ENCODE peak calls at places on chromosomes 12 and 14, in ten cellular contexts. T, C, P, D, Q, Z, B, H, E and I are unnamed samples.

GRCh38 chr14:100274250-100274649 is 32.0 kb downstream of the SLC25A29 start:
- DNase-seq in T (no peak), C (no peak), P (no peak), D (no peak), Q (no peak), Z (no peak), B (no peak), H (no peak), E (no peak), I (no peak)

GRCh38 chr12:26857465-26858176 is 24.6 kb upstream of the ITPR2 start:
- DNase-seq in T (no peak), C (no peak), P (peak; percentile 11), D (peak; percentile 38), Q (no peak), Z (no peak), B (peak; percentile 26), H (peak; percentile 99), E (no peak), I (no peak)

GRCh38 chr12:19150273-19150895 is 20.9 kb downstream of the PLEKHA5 start:
- DNase-seq in T (no peak), C (no peak), P (no peak), D (no peak), Q (no peak), Z (no peak), B (no peak), H (no peak), E (no peak), I (no peak)

GRCh38 chr12:77841467-77842054 is 10.9 kb downstream of the NAV3 start:
- DNase-seq in T (no peak), C (no peak), P (no peak), D (no peak), Q (peak; percentile 26), Z (no peak), B (no peak), H (peak; percentile 83), E (no peak), I (no peak)

GRCh38 chr12:127398026-127398715 is 868.8 kb upstream of the TMEM132C start:
- DNase-seq in T (no peak), C (no peak), P (no peak), D (no peak), Q (no peak), Z (no peak), B (no peak), H (no peak), E (no peak), I (no peak)

GRCh38 chr12:75820848-75821578 is 210.6 kb downstream of the PHLDA1 start:
- DNase-seq in T (no peak), C (no peak), P (no peak), D (no peak), Q (no peak), Z (no peak), B (no peak), H (no peak), E (peak; percentile 26), I (peak; percentile 81)

GRCh38 chr14:78989246-78989645 is 819.1 kb downstream of the NRXN3 start:
- DNase-seq in T (no peak), C (no peak), P (no peak), D (no peak), Q (no peak), Z (no peak), B (no peak), H (no peak), E (no peak), I (no peak)

GRCh38 chr12:23421556-23421955 is 527.9 kb downstream of the SOX5 start:
- DNase-seq in T (no peak), C (no peak), P (peak; percentile 15), D (no peak), Q (no peak), Z (peak; percentile 61), B (no peak), H (no peak), E (no peak), I (no peak)

GRCh38 chr14:68376067-68376810 is 416.6 kb downstream of the ZFP36L1 start:
- DNase-seq in T (no peak), C (no peak), P (no peak), D (no peak), Q (no peak), Z (no peak), B (no peak), H (no peak), E (no peak), I (no peak)
- H3K4me1 ChIP-seq in T (peaks cover 17% of the 10 kb centered on the region), C (peaks cover 34% of the 10 kb centered on the region), P (no peaks in the 10 kb centered on the region), D (peaks cover 13% of the 10 kb centered on the region), Q (peaks cover 32% of the 10 kb centered on the region), Z (peaks cover 31% of the 10 kb centered on the region), B (peaks cover 11% of the 10 kb centered on the region), H (peaks cover 12% of the 10 kb centered on the region), E (peaks cover 43% of the 10 kb centered on the region), I (peaks cover 24% of the 10 kb centered on the region)

DNA sequence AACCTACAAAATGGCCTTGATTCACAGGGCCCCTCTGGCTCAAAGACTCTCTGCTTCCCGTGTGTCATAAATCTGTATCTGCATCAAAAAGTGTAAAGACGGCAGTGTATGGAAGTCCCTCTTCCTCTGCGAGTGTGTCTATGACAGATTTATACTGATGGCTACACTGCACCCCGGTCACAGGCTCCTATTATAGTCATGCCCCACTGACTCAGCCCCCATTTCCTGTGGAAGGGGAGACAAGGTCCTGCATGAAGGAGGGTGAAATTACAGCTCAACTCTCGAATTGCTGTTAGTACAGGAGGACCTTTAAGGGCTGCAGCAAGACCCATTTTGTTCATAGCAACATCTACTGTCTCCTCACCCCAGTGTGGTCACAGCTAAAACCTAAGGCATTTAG is 68.6 kb downstream of the HMGA2 start:
- DNase-seq in T (no peak), C (no peak), P (no peak), D (no peak), Q (no peak), Z (no peak), B (no peak), H (peak; percentile 79), E (no peak), I (no peak)
- TF ChIP-seq POLR2AphosphoS5 in T (peak; percentile 50), C (no peak), P (no peak), D (no peak), Q (no peak), Z (no peak), B (peak; percentile 72), H (peak; percentile 40), E (no peak), I (no peak)

DNA sequence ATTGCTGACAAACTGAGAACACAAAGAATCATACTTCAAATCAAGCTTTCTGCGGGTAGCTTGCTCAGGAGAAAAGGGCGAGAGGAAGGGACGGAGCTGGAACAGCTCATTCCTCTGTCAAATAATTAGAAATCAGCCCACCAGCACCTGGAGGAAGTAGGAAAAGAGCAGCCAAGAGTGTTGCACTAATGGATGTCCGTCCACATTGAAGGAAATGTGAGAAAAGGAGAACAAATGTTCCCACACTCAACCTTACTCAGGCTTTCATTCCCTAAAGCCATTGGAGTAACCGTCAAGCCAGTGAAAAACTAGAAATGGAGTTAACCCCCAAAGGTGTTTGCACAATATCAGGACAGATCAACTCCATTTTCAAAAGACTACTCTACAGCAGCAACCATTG is 233.0 kb upstream of the PRKD1 start:
- DNase-seq in T (no peak), C (no peak), P (no peak), D (no peak), Q (no peak), Z (no peak), B (no peak), H (no peak), E (no peak), I (no peak)
- H3K4me1 ChIP-seq in T (no peaks in the 10 kb centered on the region), C (no peaks in the 10 kb centered on the region), P (no peaks in the 10 kb centered on the region), D (peaks cover 3% of the 10 kb centered on the region), Q (no peaks in the 10 kb centered on the region), Z (no peaks in the 10 kb centered on the region), B (no peaks in the 10 kb centered on the region), H (no peaks in the 10 kb centered on the region), E (no peaks in the 10 kb centered on the region), I (no peaks in the 10 kb centered on the region)

DNA sequence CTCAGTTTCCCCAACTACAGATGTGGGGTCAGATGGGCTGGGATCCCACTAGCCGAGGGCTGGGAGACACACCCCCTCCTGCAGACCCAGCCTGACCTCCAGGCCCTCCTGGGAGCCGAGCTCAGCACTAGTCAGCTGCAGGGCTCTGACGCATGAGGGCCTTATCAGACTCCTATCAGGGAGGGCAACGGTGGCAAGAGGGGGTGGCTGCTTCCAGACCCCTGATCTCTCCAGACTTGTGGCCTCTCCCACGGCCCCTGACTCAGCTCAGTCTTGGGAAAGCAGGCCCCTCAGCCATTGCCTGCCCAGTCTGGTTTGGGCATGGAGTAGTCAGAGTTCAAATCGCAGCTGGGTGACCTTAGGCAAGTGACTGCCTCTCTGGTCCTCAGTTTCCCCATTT is 2.5 kb downstream of the RASAL1 start:
- DNase-seq in T (no peak), C (peak; percentile 49), P (no peak), D (no peak), Q (no peak), Z (no peak), B (peak; percentile 34), H (no peak), E (no peak), I (no peak)
- TF ChIP-seq POLR2AphosphoS5 in T (no peak), C (no peak), P (no peak), D (no peak), Q (no peak), Z (no peak), B (no peak), H (no peak), E (no peak), I (no peak)

DNA sequence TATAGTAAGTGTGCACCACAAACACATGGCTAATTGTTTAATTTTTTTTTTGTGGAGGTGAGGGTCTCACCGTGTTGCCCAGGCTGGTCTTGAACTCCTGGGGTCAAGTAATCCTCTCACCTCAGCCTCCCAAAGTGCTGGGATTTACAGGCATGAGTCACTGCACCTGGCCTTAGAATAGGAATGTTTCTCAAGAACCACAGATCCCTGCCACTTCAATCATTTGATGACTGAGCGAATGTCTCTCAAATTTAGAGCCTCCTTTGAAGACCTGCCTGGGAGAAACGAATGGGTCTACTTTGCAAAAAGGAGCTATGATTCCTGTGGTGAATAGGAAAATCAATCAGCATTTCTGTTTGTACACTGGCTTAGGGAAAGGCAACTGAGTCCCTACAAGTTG is 33.5 kb upstream of the CHST11 start:
- DNase-seq in T (peak; percentile 81), C (no peak), P (no peak), D (no peak), Q (no peak), Z (no peak), B (no peak), H (no peak), E (no peak), I (no peak)
- H3K4me1 ChIP-seq in T (peaks cover 26% of the 10 kb centered on the region), C (no peaks in the 10 kb centered on the region), P (no peaks in the 10 kb centered on the region), D (no peaks in the 10 kb centered on the region), Q (peaks cover 16% of the 10 kb centered on the region), Z (no peaks in the 10 kb centered on the region), B (peaks cover 3% of the 10 kb centered on the region), H (peaks cover 6% of the 10 kb centered on the region), E (no peaks in the 10 kb centered on the region), I (no peaks in the 10 kb centered on the region)

GRCh38 chr14:104030958-104031357 is 54.5 kb upstream of the ASPG start:
- DNase-seq in T (no peak), C (no peak), P (no peak), D (no peak), Q (no peak), Z (no peak), B (no peak), H (no peak), E (no peak), I (no peak)
- TF ChIP-seq POLR2AphosphoS5 in T (no peak), C (no peak), P (no peak), D (no peak), Q (no peak), Z (no peak), B (no peak), H (no peak), E (no peak), I (no peak)

GRCh38 chr12:103801709-103802585 is 39.1 kb downstream of the NT5DC3 start:
- DNase-seq in T (peak; percentile 51), C (no peak), P (no peak), D (no peak), Q (no peak), Z (peak; percentile 57), B (no peak), H (no peak), E (no peak), I (peak; percentile 65)
- H3K4me1 ChIP-seq in T (peaks cover 66% of the 10 kb centered on the region), C (peaks cover 8% of the 10 kb centered on the region), P (peaks cover 24% of the 10 kb centered on the region), D (peaks cover 4% of the 10 kb centered on the region), Q (peaks cover 66% of the 10 kb centered on the region), Z (peaks cover 55% of the 10 kb centered on the region), B (peaks cover 18% of the 10 kb centered on the region), H (peaks cover 43% of the 10 kb centered on the region), E (peaks cover 43% of the 10 kb centered on the region), I (no peaks in the 10 kb centered on the region)